ENCODE peak calls at places on chromosomes 11 and 22, in four cellular contexts. M is suprapubic skin, G is stomach, D is H1. A is an unnamed sample.

GRCh38 chr11:47587039-47587675 is 679 bp downstream of the FAM180B start:
- DNase-seq in G (no peak), D (no peak), M (peak; percentile 76), A (no peak)

GRCh38 chr11:114243461-114244372 is 52.5 kb upstream of the NNMT start:
- DNase-seq in G (no peak), D (no peak), M (peak; percentile 83), A (no peak)

GRCh38 chr11:63951779-63952536 is 13.2 kb downstream of the NAA40 start:
- DNase-seq in M (no peak), D (no peak), G (no peak), A (no peak)

GRCh38 chr11:115765803-115766239 is 261.6 kb upstream of the CADM1 start:
- DNase-seq in G (no peak), D (no peak), M (no peak), A (no peak)

GRCh38 chr11:96061094-96061493 is 137.2 kb upstream of the MTMR2 start:
- DNase-seq in G (no peak), D (no peak), M (no peak), A (no peak)

GRCh38 chr11:299951-300735 is 817 bp upstream of the IFITM5 start:
- DNase-seq in G (no peak), M (peak; percentile 62), D (no peak), A (no peak)

GRCh38 chr11:9573775-9574555 is 495 bp downstream of the WEE1 start:
- DNase-seq in D (no peak), G (peak; percentile 31), M (peak; percentile 75), A (peak; percentile 32)

GRCh38 chr11:11478021-11478420 is 125.0 kb upstream of the CSNK2A3 start:
- DNase-seq in G (no peak), D (no peak), M (no peak), A (no peak)

GRCh38 chr22:45631140-45631539 is 40.5 kb upstream of the ATXN10 start:
- DNase-seq in G (no peak), M (no peak), D (no peak), A (no peak)

GRCh38 chr11:13697710-13698109 is 29.2 kb downstream of the FAR1 start:
- DNase-seq in G (no peak), D (no peak), M (no peak), A (no peak)

GRCh38 chr11:125410091-125410490 is 86.0 kb downstream of the FEZ1 start:
- DNase-seq in M (peak; percentile 51), D (no peak), G (no peak), A (no peak)

GRCh38 chr11:58289266-58289665 is 21.2 kb upstream of the OR10W1 start:
- DNase-seq in M (no peak), G (no peak), D (no peak), A (no peak)

GRCh38 chr11:22879615-22880014 is 19.3 kb upstream of the CCDC179 start:
- DNase-seq in D (no peak), G (no peak), M (no peak), A (no peak)

GRCh38 chr22:19117111-19117512 is 5.1 kb downstream of the DGCR2 start:
- DNase-seq in M (no peak), D (no peak), G (no peak), A (peak; percentile 52)

GRCh38 chr22:44180706-44181032 is at the start of gene PARVG:
- DNase-seq in G (no peak), D (no peak), M (no peak), A (peak; percentile 30)

GRCh38 chr11:68276864-68277263 is 5.1 kb upstream of the C11orf24 start:
- DNase-seq in G (no peak), D (no peak), M (no peak), A (no peak)

GRCh38 chr11:72478596-72479143 is 44.3 kb upstream of the CLPB start:
- DNase-seq in G (no peak), M (no peak), D (no peak), A (no peak)

DNA sequence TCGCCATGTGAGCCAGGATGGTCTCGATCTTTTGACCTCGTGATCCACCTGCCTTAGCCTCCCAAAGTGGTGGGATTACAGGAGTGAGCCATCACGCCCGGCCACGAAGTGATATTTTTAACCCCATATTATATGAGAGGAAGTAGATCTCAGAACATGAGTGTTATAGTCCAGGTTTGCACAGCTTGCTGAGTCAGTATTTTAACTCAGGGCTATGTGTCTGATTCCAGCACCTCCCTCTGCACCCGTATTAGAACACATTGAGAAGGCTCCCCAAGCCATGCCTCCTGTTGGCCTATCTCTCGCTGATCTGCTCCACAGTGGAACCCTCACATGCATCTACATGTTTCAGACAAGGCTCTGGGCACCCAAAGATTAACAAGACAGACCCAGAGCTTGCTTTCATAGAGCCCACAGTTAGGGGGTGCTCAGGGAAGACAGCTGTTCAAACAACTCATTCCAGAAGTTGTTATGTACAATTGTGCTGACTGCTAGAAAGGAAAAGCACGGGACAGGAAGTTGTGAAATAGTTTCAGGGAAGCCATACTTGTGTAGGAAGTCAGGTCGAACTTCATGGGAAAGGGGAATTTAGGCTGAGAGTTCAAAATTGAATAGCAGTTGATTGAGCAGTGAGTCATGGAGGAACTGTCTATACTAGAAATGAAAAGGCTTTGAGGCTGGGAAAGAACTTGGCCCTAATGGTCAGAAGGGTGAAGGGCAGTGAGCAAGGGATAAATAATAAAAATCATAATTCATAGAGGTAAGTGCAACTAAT is 49.3 kb upstream of the CLPB start:
- DNase-seq in M (no peak), D (no peak), G (no peak), A (no peak)
- TF ChIP-seq EP300 in M (no peak), D (no peak), G (no peak), A (no peak)

GRCh38 chr11:62508336-62509058 is 38.1 kb downstream of the AHNAK start:
- DNase-seq in M (peak; percentile 84), D (peak; percentile 43), G (peak; percentile 78), A (peak; percentile 84)
- TF ChIP-seq POLR2AphosphoS5 in M (peak; percentile 70), D (peak; percentile 19), G (peak; percentile 49), A (peak; percentile 77)

GRCh38 chr11:60625262-60625661 is 74.2 kb upstream of the MS4A8 start:
- DNase-seq in M (no peak), D (peak; percentile 9), G (peak; percentile 34), A (no peak)
- TF ChIP-seq CTCF in M (no peak), D (peak; percentile 64), G (no peak), A (no peak)

GRCh38 chr11:109729761-109730160 is 307.8 kb downstream of the C11orf87 start:
- DNase-seq in M (no peak), G (no peak), D (no peak), A (peak; percentile 23)

GRCh38 chr11:109733245-109733644 is 311.3 kb downstream of the C11orf87 start:
- DNase-seq in M (no peak), D (no peak), G (no peak), A (no peak)

GRCh38 chr11:109731451-109731850 is 309.5 kb downstream of the C11orf87 start:
- DNase-seq in D (no peak), M (no peak), G (no peak), A (no peak)

GRCh38 chr11:109728056-109728455 is 306.1 kb downstream of the C11orf87 start:
- DNase-seq in M (no peak), G (no peak), D (no peak), A (no peak)

GRCh38 chr11:109730669-109731068 is 308.7 kb downstream of the C11orf87 start:
- DNase-seq in D (no peak), M (no peak), G (no peak), A (no peak)
- TF ChIP-seq EP300 in D (no peak), M (no peak), G (no peak), A (no peak)

GRCh38 chr22:31272522-31273446 is 19.5 kb downstream of the PIK3IP1 start:
- DNase-seq in G (peak; percentile 58), D (no peak), M (no peak), A (peak; percentile 56)
- TF ChIP-seq POLR2AphosphoS5 in G (no peak), D (no peak), M (no peak), A (no peak)

GRCh38 chr11:120063686-120064340 is 74.1 kb downstream of the TRIM29 start:
- DNase-seq in G (no peak), M (peak; percentile 22), D (no peak), A (no peak)
- TF ChIP-seq CTCF in G (no peak), M (no peak), D (no peak), A (no peak)

A was measured in transverse colon.